ENCODE peak calls at places on chromosomes 5 and 9, in five cellular contexts. Y is fibroblast of lung, B is IMR-90, Q is neural progenitor cell, M is endothelial cell of umbilical vein. C is an unnamed sample.

GRCh38 chr5:164578911-164579310 is 1073.5 kb downstream of the MAT2B start:
- DNase-seq in B (no peak), Q (no peak), M (peak; percentile 1), Y (no peak), C (no peak)

GRCh38 chr5:91281409-91281808 is 101.7 kb downstream of the ARRDC3 start:
- DNase-seq in Y (peak; percentile 91), Q (no peak), B (peak; percentile 85), M (peak; percentile 90), C (no peak)

GRCh38 chr9:91681461-91682305 is 258.1 kb upstream of the NFIL3 start:
- DNase-seq in M (peak; percentile 48), B (peak; percentile 64), Y (peak; percentile 62), Q (peak; percentile 91), C (no peak)

GRCh38 chr9:117412006-117412715 is 2.7 kb downstream of the ASTN2 start:
- DNase-seq in Y (no peak), B (no peak), M (no peak), Q (peak; percentile 21), C (no peak)

GRCh38 chr5:6354848-6355247 is 23.5 kb downstream of the MED10 start:
- DNase-seq in Y (no peak), Q (no peak), B (no peak), M (no peak), C (no peak)

GRCh38 chr5:172696171-172696849 is 55.2 kb downstream of the NEURL1B start:
- DNase-seq in Q (no peak), B (no peak), M (no peak), Y (peak; percentile 25), C (no peak)

GRCh38 chr9:115170674-115171073 is 52.7 kb upstream of the TNC start:
- DNase-seq in Q (no peak), Y (peak; percentile 66), M (no peak), B (peak; percentile 52), C (peak; percentile 18)

GRCh38 chr9:21084242-21084850 is 6.6 kb upstream of the IFNB1 start:
- DNase-seq in Q (no peak), M (no peak), Y (no peak), B (no peak), C (no peak)

GRCh38 chr5:207599-207998 is 10.4 kb downstream of the CCDC127 start:
- DNase-seq in M (no peak), Y (peak; percentile 83), Q (no peak), B (peak; percentile 33), C (no peak)

GRCh38 chr9:95029251-95029650 is 288.3 kb downstream of the FANCC start:
- DNase-seq in Y (no peak), B (no peak), M (no peak), Q (no peak), C (no peak)

GRCh38 chr5:66849803-66850202 is 253.6 kb downstream of the MAST4 start:
- DNase-seq in B (peak; percentile 55), Y (peak; percentile 71), M (peak; percentile 54), Q (no peak), C (peak; percentile 47)

GRCh38 chr5:32625106-32625505 is 39.7 kb downstream of the SUB1 start:
- DNase-seq in Y (no peak), Q (no peak), M (no peak), B (no peak), C (no peak)

GRCh38 chr5:142600611-142601360 is 85.1 kb downstream of the FGF1 start:
- DNase-seq in M (peak; percentile 91), Y (peak; percentile 87), B (peak; percentile 91), Q (no peak), C (no peak)

GRCh38 chr5:87551807-87552377 is 139.2 kb upstream of the CCNH start:
- DNase-seq in Y (no peak), M (no peak), Q (no peak), B (no peak), C (no peak)

GRCh38 chr5:96567188-96567587 is 95.0 kb upstream of the CAST start:
- DNase-seq in Q (no peak), M (peak; percentile 83), B (peak; percentile 43), Y (peak; percentile 87), C (no peak)

GRCh38 chr9:124415852-124416484 is 726 bp upstream of the PSMB7 start:
- DNase-seq in B (no peak), Q (peak; percentile 77), M (no peak), Y (no peak), C (no peak)

GRCh38 chr5:59037453-59038168 is 454.7 kb downstream of the RAB3C start:
- DNase-seq in B (no peak), Y (no peak), Q (no peak), M (no peak), C (no peak)

GRCh38 chr9:110257971-110258370 is 1.7 kb upstream of the TXN start:
- DNase-seq in Y (no peak), M (no peak), B (peak; percentile 15), Q (no peak), C (peak; percentile 46)

GRCh38 chr9:136048560-136049411 is 46.3 kb downstream of the NACC2 start:
- DNase-seq in M (no peak), Y (no peak), B (no peak), Q (no peak), C (no peak)
- H3K4me1 ChIP-seq in M (peaks cover 29% of the 10 kb centered on the region), Y (peaks cover 11% of the 10 kb centered on the region), B (peaks cover 24% of the 10 kb centered on the region), Q (peaks cover 26% of the 10 kb centered on the region), C (peaks cover 21% of the 10 kb centered on the region)

GRCh38 chr9:71835596-71835995 is 67.3 kb upstream of the CEMIP2 start:
- DNase-seq in M (no peak), Q (no peak), Y (no peak), B (no peak), C (no peak)
- TF ChIP-seq CTCF in M (no peak), Q (no peak), Y (no peak), B (no peak), C (no peak)

DNA sequence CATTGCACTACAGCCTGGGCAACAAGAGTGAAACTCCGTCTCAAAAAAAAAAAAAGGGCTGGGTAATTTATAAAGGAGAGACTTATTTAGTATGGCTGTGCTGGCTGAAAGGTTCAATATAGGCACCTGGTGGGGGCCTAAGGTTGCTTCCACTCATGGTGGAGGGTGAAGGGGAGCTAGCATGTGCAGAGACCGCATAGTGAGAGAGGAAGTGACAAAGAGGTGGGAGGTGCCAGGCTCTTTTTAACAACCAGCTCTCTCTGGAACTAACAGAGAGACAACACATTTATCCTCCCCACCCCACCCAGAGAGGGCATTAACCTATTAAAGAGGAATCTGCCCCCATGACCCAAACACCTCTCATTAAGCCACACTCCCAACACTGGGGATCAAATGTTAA is 28.9 kb upstream of the SERINC5 start:
- DNase-seq in M (no peak), B (no peak), Y (no peak), Q (no peak), C (no peak)
- H2AFZ ChIP-seq in M (no peak overlapping the region), B (no peak overlapping the region), Y (no peak overlapping the region), Q (peak overlapping the region; percentile 96), C (no peak overlapping the region)

DNA sequence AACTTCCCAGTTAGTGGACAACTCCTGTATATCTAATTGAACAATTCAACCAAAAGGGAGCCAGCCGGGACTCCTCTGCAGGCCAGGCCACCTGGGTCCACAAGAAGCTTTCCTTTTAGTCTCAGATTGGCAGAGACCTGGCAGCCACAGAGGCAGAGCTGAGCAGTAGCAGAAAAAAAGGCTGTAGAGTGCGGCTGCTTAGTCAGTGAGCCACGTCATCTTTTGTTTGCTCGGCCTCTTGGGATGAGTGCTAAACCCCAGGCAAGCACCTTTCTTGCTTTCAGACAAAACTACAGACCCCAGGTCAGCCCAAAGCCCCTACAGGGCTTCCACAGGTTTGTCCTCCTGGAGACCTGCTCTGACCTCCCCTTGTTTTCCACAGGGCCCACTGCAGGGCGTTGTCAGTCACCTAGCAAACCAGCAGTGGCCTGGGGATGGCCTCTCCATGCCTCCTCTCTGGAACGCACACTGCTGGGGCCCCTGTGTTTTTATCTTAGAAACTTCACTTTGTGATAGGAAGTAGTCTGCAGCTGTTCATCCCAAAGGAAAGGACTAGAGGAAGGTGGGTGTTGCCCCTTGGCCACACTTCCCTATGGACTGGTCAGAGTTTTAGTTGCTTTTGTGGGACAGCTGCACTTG is 49.9 kb downstream of the SHB start:
- DNase-seq in Q (peak; percentile 78), B (peak; percentile 89), Y (peak; percentile 93), M (peak; percentile 83), C (no peak)
- H3K4me1 ChIP-seq in Q (peaks cover 79% of the 10 kb centered on the region), B (peaks cover 55% of the 10 kb centered on the region), Y (peaks cover 30% of the 10 kb centered on the region), M (peaks cover 57% of the 10 kb centered on the region), C (peaks cover 81% of the 10 kb centered on the region)

GRCh38 chr5:52964138-52964537 is 25.0 kb upstream of the ITGA2 start:
- DNase-seq in M (no peak), B (peak; percentile 17), Y (no peak), Q (no peak), C (no peak)
- TF ChIP-seq CTCF in M (no peak), B (peak; percentile 14), Y (no peak), Q (no peak), C (no peak)

GRCh38 chr9:137277329-137278041 is at the start of gene TOR4A:
- DNase-seq in Y (peak; percentile 87), B (peak; percentile 86), M (peak; percentile 93), Q (peak; percentile 75), C (peak; percentile 90)

GRCh38 chr9:137275203-137275936 is 2.2 kb upstream of the TOR4A start:
- DNase-seq in Y (no peak), M (no peak), B (no peak), Q (no peak), C (no peak)

GRCh38 chr9:137278061-137278912 is 761 bp downstream of the TOR4A start:
- DNase-seq in Q (no peak), M (no peak), B (no peak), Y (peak; percentile 36), C (no peak)

GRCh38 chr9:137275937-137276756 is 1.4 kb upstream of the TOR4A start:
- DNase-seq in Y (no peak), B (no peak), M (no peak), Q (no peak), C (no peak)

DNA sequence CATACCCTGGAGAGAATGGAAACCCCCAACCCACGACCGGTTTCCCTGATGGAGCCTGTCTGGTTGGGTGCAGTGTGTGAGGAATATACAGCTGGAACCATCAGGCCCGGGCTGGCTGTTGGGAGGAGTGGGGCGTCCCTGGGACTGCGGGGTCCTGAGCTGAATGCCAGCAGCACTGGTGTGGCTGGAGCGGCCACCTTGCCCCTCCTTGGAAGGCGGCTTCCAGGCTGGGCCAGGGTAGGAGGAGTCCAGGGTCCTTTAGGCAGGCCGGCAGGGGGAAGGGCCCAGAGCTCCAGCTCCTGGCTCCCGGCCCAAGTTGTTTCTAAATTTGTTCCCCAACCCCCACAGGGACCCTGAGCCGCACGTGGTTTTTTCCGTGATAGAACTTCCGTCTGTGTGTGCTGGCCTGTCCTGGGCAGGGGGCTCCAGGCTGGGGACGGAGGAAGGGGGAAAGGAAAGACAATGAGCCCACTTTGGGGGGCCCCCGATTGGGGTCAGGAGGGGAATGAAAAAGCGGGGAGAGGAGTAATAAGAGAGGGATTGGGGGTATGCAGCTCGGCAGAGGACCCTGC is 683 bp upstream of the TOR4A start:
- DNase-seq in Q (peak; percentile 58), M (peak; percentile 45), B (peak; percentile 38), Y (peak; percentile 45), C (no peak)
- H2AFZ ChIP-seq in Q (no peak overlapping the region), M (no peak overlapping the region), B (peak overlapping the region; percentile 88), Y (no peak overlapping the region), C (no peak overlapping the region)

C was measured in PC-9.